ENCODE peak calls at places on chromosomes 1 and 21, in seven cellular contexts. R is cardiac muscle cell, Q is tibial artery, Z is neuronal stem cell, G is breast epithelium, U is substantia nigra, L is A549. M is an unnamed sample.

GRCh38 chr1:180515857-180516388 is 13.5 kb upstream of the ACBD6 start:
- DNase-seq in R (peak), Q (no peak), Z (peak), G (peak), U (peak), L (peak), M (peak)

GRCh38 chr1:109796484-109797305 is 33.0 kb upstream of the EPS8L3 start:
- DNase-seq in R (no peak), Q (peak), Z (no peak), G (peak), U (no peak), L (no peak), M (no peak)

GRCh38 chr1:76284842-76285241 is 210.3 kb downstream of the ST6GALNAC3 start:
- DNase-seq in R (no peak), Q (no peak), Z (no peak), G (no peak), U (no peak), L (no peak), M (no peak)

GRCh38 chr21:29221259-29221744 is 77.4 kb upstream of the BACH1 start:
- DNase-seq in R (no peak), Q (no peak), Z (no peak), G (no peak), U (no peak), L (no peak), M (no peak)

GRCh38 chr1:156078728-156079127 is 3.5 kb downstream of the MEX3A start:
- DNase-seq in R (no peak), Q (no peak), Z (no peak), G (no peak), U (no peak), L (no peak), M (no peak)

GRCh38 chr1:90716552-90717355 is at the start of gene BARHL2:
- DNase-seq in R (no peak), Q (no peak), Z (no peak), G (no peak), U (no peak), L (no peak), M (no peak)

GRCh38 chr1:205351984-205352713 is 4.6 kb downstream of the KLHDC8A start:
- DNase-seq in R (no peak), Q (no peak), Z (no peak), G (no peak), U (no peak), L (peak), M (no peak)

GRCh38 chr1:24351247-24351646 is 32.1 kb downstream of the GRHL3 start:
- DNase-seq in R (no peak), Q (no peak), Z (no peak), G (no peak), U (no peak), L (no peak), M (no peak)

GRCh38 chr1:190119683-190120082 is 358.0 kb downstream of the BRINP3 start:
- DNase-seq in R (no peak), Q (no peak), Z (no peak), G (no peak), U (no peak), L (no peak), M (no peak)

GRCh38 chr1:88873737-88874374 is 17.5 kb downstream of the GTF2B start:
- DNase-seq in R (no peak), Q (no peak), Z (no peak), G (no peak), U (no peak), L (no peak), M (no peak)

GRCh38 chr1:221722254-221723017 is 19.5 kb downstream of the DUSP10 start:
- DNase-seq in R (no peak), Q (no peak), Z (no peak), G (no peak), U (no peak), L (no peak), M (no peak)
- H3K27ac ChIP-seq in R (no peak), Q (peak), Z (no peak), G (no peak), U (no peak), L (no peak), M (no peak)

GRCh38 chr1:97056386-97056785 is 334.8 kb downstream of the PTBP2 start:
- DNase-seq in R (no peak), Q (no peak), Z (no peak), G (no peak), U (no peak), L (no peak), M (no peak)

GRCh38 chr1:97051823-97052222 is 330.2 kb downstream of the PTBP2 start:
- DNase-seq in R (no peak), Q (no peak), Z (no peak), G (no peak), U (no peak), L (no peak), M (no peak)

GRCh38 chr1:97047412-97047793 is 325.8 kb downstream of the PTBP2 start:
- DNase-seq in R (no peak), Q (no peak), Z (no peak), G (no peak), U (no peak), L (no peak), M (no peak)

GRCh38 chr1:97050501-97050900 is 328.9 kb downstream of the PTBP2 start:
- DNase-seq in R (peak), Q (no peak), Z (no peak), G (no peak), U (no peak), L (peak), M (peak)

DNA sequence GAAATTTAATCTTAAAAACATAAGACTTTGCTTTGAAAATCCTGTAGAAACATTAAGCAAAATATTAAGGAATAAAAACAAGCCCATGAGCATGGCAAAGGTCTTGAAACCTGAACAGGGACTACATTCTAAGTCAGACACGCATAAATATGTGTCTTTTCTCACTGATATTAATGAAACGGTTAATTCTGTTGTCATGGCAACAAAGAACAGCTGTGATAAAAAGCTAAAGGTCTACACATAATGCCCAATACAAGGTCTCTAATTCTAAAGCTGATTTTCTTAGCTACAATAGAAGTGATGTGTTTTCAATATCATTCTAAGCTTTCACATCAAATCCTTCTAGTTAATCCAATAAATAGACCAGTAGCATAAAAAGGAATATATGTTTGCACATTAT is 331.7 kb downstream of the PTBP2 start:
- DNase-seq in R (no peak), Q (no peak), Z (no peak), G (no peak), U (no peak), L (no peak), M (no peak)
- H3K27ac ChIP-seq in R (no peak), Q (no peak), Z (no peak), G (no peak), U (no peak), L (no peak), M (no peak)

DNA sequence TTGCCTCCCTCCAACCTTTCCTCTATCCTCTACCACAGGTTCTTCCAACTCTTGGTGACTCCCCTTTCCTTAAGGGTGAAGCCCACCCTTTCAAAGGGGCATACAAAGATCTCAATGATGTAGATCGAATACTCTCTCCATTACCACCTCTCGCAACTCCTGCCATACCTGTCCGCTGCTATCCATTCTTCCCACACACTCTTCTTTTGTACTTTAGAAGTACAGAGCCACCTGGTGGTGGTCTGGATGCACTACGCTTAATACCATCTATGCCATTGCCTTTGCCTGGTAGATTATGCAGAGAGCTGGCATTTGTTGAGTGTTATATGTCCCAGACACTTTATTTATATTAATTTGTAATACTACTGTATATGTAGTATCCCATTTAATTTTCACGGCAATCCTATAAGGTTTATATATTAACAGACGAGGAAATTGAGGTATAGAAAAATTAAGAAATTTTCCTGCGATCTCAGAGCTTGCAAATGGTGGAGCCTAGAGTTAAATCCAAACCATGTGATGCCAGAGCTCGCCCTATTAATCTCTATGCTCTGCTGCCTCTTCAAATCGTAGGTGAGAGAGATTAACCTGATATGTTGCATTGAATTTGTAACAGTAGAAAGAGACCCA is 22.9 kb downstream of the TSHB start:
- DNase-seq in R (peak), Q (no peak), Z (peak), G (no peak), U (peak), L (peak), M (peak)
- H3K27ac ChIP-seq in R (no peak), Q (no peak), Z (no peak), G (no peak), U (no peak), L (no peak), M (no peak)

GRCh38 chr1:233261615-233262168 is 33.8 kb downstream of the PCNX2 start:
- DNase-seq in R (no peak), Q (no peak), Z (no peak), G (no peak), U (no peak), L (no peak), M (no peak)
- H3K27ac ChIP-seq in R (no peak), Q (no peak), Z (no peak), G (no peak), U (no peak), L (peak), M (no peak)

GRCh38 chr21:38859852-38860251 is 54.1 kb downstream of the ETS2 start:
- DNase-seq in R (no peak), Q (no peak), Z (no peak), G (no peak), U (no peak), L (no peak), M (no peak)

GRCh38 chr21:38861006-38861405 is 55.3 kb downstream of the ETS2 start:
- DNase-seq in R (no peak), Q (no peak), Z (no peak), G (no peak), U (no peak), L (no peak), M (no peak)

GRCh38 chr21:38863291-38863690 is 57.6 kb downstream of the ETS2 start:
- DNase-seq in R (no peak), Q (no peak), Z (no peak), G (no peak), U (no peak), L (no peak), M (no peak)

GRCh38 chr21:38863843-38864363 is 58.2 kb downstream of the ETS2 start:
- DNase-seq in R (peak), Q (no peak), Z (no peak), G (no peak), U (no peak), L (no peak), M (no peak)

DNA sequence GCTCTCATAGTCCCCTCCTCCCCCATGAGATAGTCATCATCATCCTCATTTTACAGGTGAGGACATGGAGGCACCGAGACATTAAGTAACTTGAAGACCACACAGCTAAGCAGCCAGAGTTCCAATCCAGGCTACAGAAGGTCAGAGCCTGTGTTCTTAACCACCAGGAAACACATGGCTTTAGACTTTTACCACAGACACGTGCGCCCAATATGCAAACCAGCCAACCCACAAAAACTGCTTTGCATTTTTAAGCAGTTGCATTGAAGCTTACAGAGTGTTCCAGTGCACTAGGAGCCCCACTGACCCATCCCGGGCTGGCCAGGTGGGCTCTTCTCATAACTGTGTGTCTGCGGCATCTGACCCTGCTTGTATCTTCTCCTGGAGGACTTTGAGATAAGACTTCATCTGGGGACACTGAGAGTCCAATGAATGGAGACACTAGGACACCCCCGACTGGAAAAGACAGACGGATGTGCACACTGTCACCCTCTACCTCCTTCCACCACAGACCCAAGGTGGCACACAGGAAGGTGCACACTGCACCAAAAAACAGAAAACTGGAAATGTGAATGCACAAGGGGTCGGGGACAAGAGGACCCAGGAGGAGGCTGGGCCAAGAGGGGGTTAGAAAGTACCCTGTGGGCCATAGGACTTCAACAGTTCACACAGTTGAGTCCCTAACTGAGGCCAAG is 56.4 kb downstream of the ETS2 start:
- DNase-seq in R (no peak), Q (no peak), Z (no peak), G (no peak), U (no peak), L (no peak), M (peak)
- H3K27ac ChIP-seq in R (no peak), Q (no peak), Z (no peak), G (no peak), U (no peak), L (no peak), M (peak)

GRCh38 chr1:13583592-13583963 is at the start of gene PDPN:
- DNase-seq in R (peak), Q (peak), Z (peak), G (no peak), U (no peak), L (no peak), M (no peak)

GRCh38 chr1:13583964-13584791 is 546 bp downstream of the PDPN start:
- DNase-seq in R (peak), Q (peak), Z (peak), G (no peak), U (no peak), L (no peak), M (no peak)

GRCh38 chr1:13584876-13585598 is 1.4 kb downstream of the PDPN start:
- DNase-seq in R (no peak), Q (peak), Z (no peak), G (no peak), U (no peak), L (no peak), M (no peak)

GRCh38 chr1:13585599-13585965 is 1.9 kb downstream of the PDPN start:
- DNase-seq in R (no peak), Q (peak), Z (no peak), G (no peak), U (no peak), L (no peak), M (no peak)

DNA sequence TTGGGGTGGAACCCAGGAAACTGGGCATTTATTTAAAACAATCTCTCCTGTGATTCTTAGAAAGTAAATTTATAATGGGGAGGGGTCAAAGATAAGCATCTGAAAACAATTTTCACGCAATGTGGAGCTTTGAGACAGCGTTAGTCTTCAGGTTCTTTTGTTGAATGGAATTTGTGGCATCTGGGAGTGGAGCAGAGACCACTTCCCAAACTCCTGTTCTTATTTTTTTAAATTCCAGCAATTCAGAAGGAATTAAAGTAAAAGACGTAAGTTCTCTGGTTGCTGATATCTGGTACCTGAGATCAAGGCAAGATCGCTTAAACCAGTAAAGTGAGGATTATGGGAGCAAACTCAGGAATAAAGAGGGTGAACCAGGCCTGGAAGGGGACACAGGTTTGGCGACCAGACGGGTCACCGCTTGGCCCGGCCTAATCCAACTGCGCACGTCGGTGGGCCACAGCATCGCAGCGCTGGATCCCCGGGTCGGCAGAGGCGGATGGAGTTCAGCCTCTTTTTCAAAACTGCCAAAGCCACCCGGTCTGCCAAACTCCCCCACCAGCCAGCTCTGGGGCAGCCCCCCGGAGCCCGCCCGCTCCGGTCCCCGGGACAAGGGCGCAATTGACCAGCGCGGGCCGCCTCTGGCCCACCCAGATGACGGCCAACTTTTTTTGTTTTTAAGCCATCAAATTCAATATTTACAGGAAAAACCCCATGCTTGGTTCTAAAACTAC is 754 bp upstream of the PDPN start:
- DNase-seq in R (no peak), Q (peak), Z (no peak), G (no peak), U (no peak), L (no peak), M (no peak)
- H3K27ac ChIP-seq in R (no peak), Q (no peak), Z (no peak), G (peak), U (no peak), L (no peak), M (no peak)

GRCh38 chr1:204348197-204348596 is 11.5 kb downstream of the PLEKHA6 start:
- DNase-seq in R (no peak), Q (no peak), Z (no peak), G (no peak), U (no peak), L (no peak), M (no peak)
- H3K27ac ChIP-seq in R (peak), Q (peak), Z (no peak), G (peak), U (no peak), L (peak), M (no peak)

GRCh38 chr1:21379571-21379970 is 60.4 kb upstream of the NBPF3 start:
- DNase-seq in R (no peak), Q (no peak), Z (no peak), G (no peak), U (no peak), L (no peak), M (no peak)

GRCh38 chr1:21383785-21384401 is 56.0 kb upstream of the NBPF3 start:
- DNase-seq in R (peak), Q (no peak), Z (no peak), G (no peak), U (no peak), L (no peak), M (peak)

GRCh38 chr1:21378705-21379494 is 61.0 kb upstream of the NBPF3 start:
- DNase-seq in R (no peak), Q (no peak), Z (no peak), G (no peak), U (no peak), L (peak), M (peak)

GRCh38 chr1:21384620-21385019 is 55.3 kb upstream of the NBPF3 start:
- DNase-seq in R (no peak), Q (no peak), Z (no peak), G (no peak), U (peak), L (no peak), M (peak)

DNA sequence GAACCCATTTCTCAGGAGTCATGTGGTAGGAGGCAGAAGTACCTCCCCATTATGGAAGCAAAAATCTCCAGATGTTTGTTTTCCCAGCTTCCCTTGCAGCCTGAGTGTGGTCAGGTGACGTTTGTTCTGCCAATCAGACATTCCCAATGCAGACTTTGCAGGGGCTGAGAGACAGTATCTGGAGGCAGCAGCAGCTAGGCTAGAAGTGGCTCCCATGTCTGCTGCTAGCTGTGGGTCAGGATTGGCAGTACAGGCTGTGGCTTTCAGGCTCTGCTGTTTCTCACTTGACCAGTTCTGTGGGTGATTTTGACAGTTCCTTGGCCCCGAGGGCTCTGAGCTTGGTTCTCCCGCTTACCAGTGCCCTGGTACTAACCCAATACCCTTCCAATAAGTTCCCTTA is 58.6 kb upstream of the NBPF3 start:
- DNase-seq in R (no peak), Q (no peak), Z (no peak), G (no peak), U (no peak), L (no peak), M (peak)
- H3K27ac ChIP-seq in R (no peak), Q (no peak), Z (no peak), G (no peak), U (no peak), L (no peak), M (no peak)

GRCh38 chr1:67793562-67793961 is 39.7 kb downstream of the GNG12 start:
- DNase-seq in R (no peak), Q (no peak), Z (no peak), G (no peak), U (no peak), L (no peak), M (no peak)
- H3K27ac ChIP-seq in R (peak), Q (peak), Z (no peak), G (peak), U (no peak), L (peak), M (no peak)